ENCODE peak calls at places on chromosome 3, in seven cellular contexts. One of them, this sample, is unnamed.

GRCh38 chr3:194101592-194102432 is 34.1 kb upstream of the HES1 start:
- DNase-seq in occipital lobe: no peak
- DNase-seq in AG08396: no peak
- DNase-seq in GM04504: no peak
- DNase-seq in cardiac septum: no peak
- DNase-seq in erythroblast: no peak
- DNase-seq in ureter: no peak
- DNase-seq in this sample: no peak

GRCh38 chr3:107846282-107846852 is 244.5 kb downstream of the CD47 start:
- DNase-seq in erythroblast: peak; percentile 68
- DNase-seq in GM04504: peak; percentile 36
- DNase-seq in cardiac septum: no peak
- DNase-seq in AG08396: peak; percentile 66
- DNase-seq in occipital lobe: peak; percentile 7
- DNase-seq in ureter: peak; percentile 63
- DNase-seq in this sample: peak; percentile 68

GRCh38 chr3:146536681-146537080 is 7.7 kb downstream of the PLSCR1 start:
- DNase-seq in GM04504: no peak
- DNase-seq in occipital lobe: no peak
- DNase-seq in ureter: no peak
- DNase-seq in cardiac septum: no peak
- DNase-seq in erythroblast: no peak
- DNase-seq in AG08396: no peak
- DNase-seq in this sample: no peak

GRCh38 chr3:51083490-51083889 is 301.6 kb upstream of the MANF start:
- DNase-seq in GM04504: no peak
- DNase-seq in cardiac septum: no peak
- DNase-seq in erythroblast: no peak
- DNase-seq in occipital lobe: no peak
- DNase-seq in ureter: no peak
- DNase-seq in AG08396: no peak
- DNase-seq in this sample: no peak

GRCh38 chr3:100155105-100155504 is 40.8 kb upstream of the FILIP1L start:
- DNase-seq in AG08396: no peak
- DNase-seq in erythroblast: no peak
- DNase-seq in occipital lobe: no peak
- DNase-seq in cardiac septum: no peak
- DNase-seq in GM04504: no peak
- DNase-seq in ureter: no peak
- DNase-seq in this sample: peak; percentile 53

GRCh38 chr3:126745760-126746394 is 41.8 kb downstream of the CHCHD6 start:
- DNase-seq in GM04504: no peak
- DNase-seq in erythroblast: peak; percentile 49
- DNase-seq in AG08396: no peak
- DNase-seq in occipital lobe: no peak
- DNase-seq in ureter: no peak
- DNase-seq in cardiac septum: peak; percentile 86
- DNase-seq in this sample: peak; percentile 53

GRCh38 chr3:33358172-33358781 is 81.0 kb downstream of the FBXL2 start:
- DNase-seq in GM04504: no peak
- DNase-seq in ureter: no peak
- DNase-seq in erythroblast: no peak
- DNase-seq in cardiac septum: no peak
- DNase-seq in occipital lobe: no peak
- DNase-seq in AG08396: no peak
- DNase-seq in this sample: peak; percentile 50

GRCh38 chr3:51646091-51646490 is 25.0 kb upstream of the TEX264 start:
- DNase-seq in erythroblast: no peak
- DNase-seq in GM04504: no peak
- DNase-seq in cardiac septum: no peak
- DNase-seq in AG08396: no peak
- DNase-seq in occipital lobe: no peak
- DNase-seq in ureter: no peak
- DNase-seq in this sample: no peak

GRCh38 chr3:157130138-157130880 is 29.6 kb downstream of the CCNL1 start:
- DNase-seq in cardiac septum: no peak
- DNase-seq in ureter: no peak
- DNase-seq in erythroblast: peak; percentile 53
- DNase-seq in AG08396: peak; percentile 29
- DNase-seq in occipital lobe: peak; percentile 13
- DNase-seq in GM04504: peak; percentile 48
- DNase-seq in this sample: peak; percentile 95

GRCh38 chr3:100100454-100100853 is 13.8 kb downstream of the FILIP1L start:
- DNase-seq in cardiac septum: no peak
- DNase-seq in AG08396: no peak
- DNase-seq in erythroblast: no peak
- DNase-seq in occipital lobe: no peak
- DNase-seq in GM04504: no peak
- DNase-seq in ureter: no peak
- DNase-seq in this sample: no peak

GRCh38 chr3:58414538-58415197 is 19.0 kb downstream of the PDHB start:
- DNase-seq in GM04504: no peak
- DNase-seq in AG08396: peak; percentile 47
- DNase-seq in occipital lobe: no peak
- DNase-seq in cardiac septum: no peak
- DNase-seq in ureter: peak; percentile 56
- DNase-seq in erythroblast: peak; percentile 84
- DNase-seq in this sample: peak; percentile 78

GRCh38 chr3:123642182-123642956 is 57.5 kb upstream of the HACD2 start:
- DNase-seq in erythroblast: peak; percentile 91
- DNase-seq in ureter: peak; percentile 80
- DNase-seq in cardiac septum: no peak
- DNase-seq in GM04504: peak; percentile 76
- DNase-seq in AG08396: peak; percentile 85
- DNase-seq in occipital lobe: peak; percentile 27
- DNase-seq in this sample: peak; percentile 93

GRCh38 chr3:117722856-117723255 is 1013.3 kb downstream of the TUSC7 start:
- DNase-seq in erythroblast: no peak
- DNase-seq in occipital lobe: no peak
- DNase-seq in GM04504: no peak
- DNase-seq in AG08396: no peak
- DNase-seq in cardiac septum: no peak
- DNase-seq in ureter: no peak
- DNase-seq in this sample: no peak

GRCh38 chr3:14461748-14462324 is 59.4 kb downstream of the SLC6A6 start:
- DNase-seq in occipital lobe: peak; percentile 12
- DNase-seq in ureter: no peak
- DNase-seq in AG08396: peak; percentile 80
- DNase-seq in GM04504: no peak
- DNase-seq in cardiac septum: no peak
- DNase-seq in erythroblast: peak; percentile 61
- DNase-seq in this sample: peak; percentile 71

This sample was measured in myocyte.